ENCODE peak calls at places on chromosome 14, in ten cellular contexts. T is psoas muscle, D is fibroblast of pulmonary artery, Y is astrocyte of the spinal cord, X is dorsolateral prefrontal cortex, B is lower lobe of right lung, E is tibial nerve, F is mucosa of descending colon, O is ascending aorta, L is transverse colon. Z is an unnamed sample.

GRCh38 chr14:77041837-77042557 is 13.5 kb upstream of the IRF2BPL start:
- DNase-seq in D (peak; percentile 97), Y (peak; percentile 97), T (peak; percentile 78), E (no peak), O (peak; percentile 92), F (no peak), L (peak; percentile 56), X (no peak), B (no peak), Z (peak; percentile 98)

GRCh38 chr14:99363051-99363450 is 91.1 kb upstream of the BCL11B start:
- DNase-seq in T (no peak), L (no peak), F (no peak), O (no peak), Y (no peak), D (no peak), X (no peak), E (no peak), B (no peak), Z (no peak)

GRCh38 chr14:22883191-22883976 is at the start of gene REM2:
- DNase-seq in F (no peak), T (no peak), X (no peak), D (no peak), L (no peak), Y (no peak), B (no peak), E (no peak), O (no peak), Z (no peak)

GRCh38 chr14:31208546-31209424 is 1.2 kb upstream of the HECTD1 start:
- DNase-seq in F (no peak), T (no peak), L (peak; percentile 11), O (no peak), E (no peak), X (no peak), Y (no peak), B (no peak), D (no peak), Z (no peak)

GRCh38 chr14:54219281-54220121 is 177.3 kb upstream of the CDKN3 start:
- DNase-seq in B (no peak), T (no peak), O (no peak), E (no peak), X (no peak), L (no peak), F (no peak), Y (no peak), D (no peak), Z (no peak)

GRCh38 chr14:98614741-98615140 is 657.3 kb downstream of the BCL11B start:
- DNase-seq in Y (no peak), T (no peak), B (no peak), O (no peak), E (no peak), X (no peak), F (no peak), D (no peak), L (no peak), Z (no peak)

GRCh38 chr14:41609704-41610183 is 3.1 kb downstream of the LRFN5 start:
- DNase-seq in O (no peak), T (peak; percentile 45), D (peak; percentile 79), X (peak; percentile 85), B (no peak), L (no peak), Y (peak; percentile 70), E (no peak), F (no peak), Z (peak; percentile 60)

GRCh38 chr14:30252800-30253425 is 306.0 kb upstream of the G2E3 start:
- DNase-seq in E (no peak), L (no peak), D (no peak), B (no peak), X (no peak), F (no peak), O (no peak), T (no peak), Y (peak; percentile 22), Z (peak; percentile 50)

GRCh38 chr14:99832326-99832725 is 39.1 kb downstream of the EML1 start:
- DNase-seq in L (no peak), D (no peak), T (no peak), X (no peak), O (no peak), E (no peak), Y (no peak), B (no peak), F (no peak), Z (no peak)

GRCh38 chr14:57854571-57854970 is 11.3 kb downstream of the SLC35F4 start:
- DNase-seq in D (no peak), X (no peak), O (no peak), E (no peak), F (no peak), T (no peak), L (no peak), B (no peak), Y (no peak), Z (no peak)

GRCh38 chr14:35401853-35402252 is 2.7 kb downstream of the NFKBIA start:
- DNase-seq in T (no peak), E (no peak), X (no peak), Y (no peak), B (no peak), D (peak; percentile 60), F (no peak), O (no peak), L (no peak), Z (peak; percentile 52)

GRCh38 chr14:68628605-68629310 is 164.1 kb downstream of the ZFP36L1 start:
- DNase-seq in X (no peak), O (no peak), L (peak; percentile 60), E (no peak), F (peak; percentile 65), Y (no peak), B (peak; percentile 72), T (no peak), D (no peak), Z (no peak)

DNA sequence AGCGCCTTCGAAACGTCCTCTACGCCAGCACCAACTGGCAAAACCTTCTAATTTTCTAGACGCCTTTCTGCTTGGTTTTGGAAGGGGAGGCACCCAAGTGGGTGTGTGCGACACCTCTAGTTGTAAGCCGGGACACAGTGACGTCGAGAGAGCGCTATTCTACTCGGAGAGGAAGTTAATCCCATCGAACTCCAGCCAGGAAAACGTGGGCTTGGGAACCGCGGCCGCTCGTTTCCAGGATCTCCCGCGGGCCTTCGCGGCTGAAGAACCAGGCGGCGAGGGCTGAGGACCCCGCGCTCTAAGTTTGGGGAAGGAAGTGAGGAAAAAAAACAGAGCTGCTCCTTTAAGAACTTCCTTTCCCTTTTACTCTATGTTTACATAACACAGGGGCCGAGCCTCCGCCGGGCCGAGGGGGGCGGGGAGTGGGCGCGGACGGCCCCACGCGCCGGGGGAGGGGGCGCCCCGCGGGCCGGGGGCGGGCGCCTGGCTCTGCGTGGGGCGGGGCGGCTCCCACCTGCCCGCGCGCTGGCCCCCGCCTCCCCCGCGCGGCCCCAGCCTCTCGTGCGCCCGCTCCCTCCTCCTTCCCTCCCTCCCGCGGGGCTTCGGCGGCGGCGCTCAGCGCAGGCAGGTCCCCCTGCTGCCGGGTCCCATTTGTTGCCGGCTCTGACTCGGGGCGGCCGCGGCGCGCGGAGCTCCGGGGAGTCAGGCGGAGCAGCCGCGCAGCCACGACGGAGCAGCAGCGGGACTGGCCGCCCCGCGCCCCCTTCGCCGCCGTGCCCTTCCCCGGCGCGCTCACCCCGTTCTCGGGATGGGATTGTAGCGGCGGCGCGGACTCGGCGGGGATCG is at the start of gene PELI2:
- DNase-seq in T (peak; percentile 77), D (peak; percentile 83), E (peak; percentile 52), X (peak; percentile 80), L (peak; percentile 81), Y (peak; percentile 71), B (peak; percentile 89), F (peak; percentile 84), O (peak; percentile 85), Z (peak; percentile 68)
- TF ChIP-seq CTCF in T (no peak), D (no peak), E (peak; percentile 65), X (no peak), L (peak; percentile 24), Y (peak; percentile 22), B (no peak), F (no peak), O (peak; percentile 52), Z (peak; percentile 38)

GRCh38 chr14:104659764-104660523 is 29.5 kb upstream of the INF2 start:
- DNase-seq in L (no peak), F (no peak), X (no peak), D (no peak), Y (no peak), T (no peak), O (no peak), E (no peak), B (no peak), Z (no peak)
- H3K4me3 ChIP-seq in L (no peak overlapping the region), F (no peak overlapping the region), X (no peak overlapping the region), D (no peak overlapping the region), Y (no peak overlapping the region), T (no peak overlapping the region), O (no peak overlapping the region), E (no peak overlapping the region), B (no peak overlapping the region), Z (no peak overlapping the region)

GRCh38 chr14:59481407-59482119 is 2.6 kb downstream of the L3HYPDH start:
- DNase-seq in X (no peak), F (no peak), Y (peak; percentile 26), B (no peak), L (no peak), D (peak; percentile 83), E (no peak), O (no peak), T (no peak), Z (peak; percentile 85)

GRCh38 chr14:59483819-59484610 is at the start of the genes JKAMP and L3HYPDH:
- DNase-seq in L (peak; percentile 98), O (peak; percentile 98), X (peak; percentile 98), B (peak; percentile 99), F (peak; percentile 99), E (peak; percentile 96), D (peak; percentile 95), Y (peak; percentile 97), T (peak; percentile 99), Z (peak; percentile 94)

GRCh38 chr14:59483360-59483759 is 848 bp downstream of the L3HYPDH start:
- DNase-seq in F (no peak), E (no peak), O (no peak), X (peak; percentile 47), T (peak; percentile 16), D (peak; percentile 72), Y (peak; percentile 77), B (no peak), L (no peak), Z (peak; percentile 80)

GRCh38 chr14:59482120-59482434 is 2.1 kb downstream of the L3HYPDH start:
- DNase-seq in L (no peak), X (no peak), O (no peak), T (no peak), D (no peak), B (no peak), F (no peak), E (no peak), Y (no peak), Z (no peak)

GRCh38 chr14:59482471-59483331 is 1.5 kb downstream of the L3HYPDH start:
- DNase-seq in L (peak; percentile 20), Y (peak; percentile 88), B (no peak), D (peak; percentile 90), E (no peak), F (no peak), O (peak; percentile 81), T (no peak), X (no peak), Z (peak; percentile 94)
- TF ChIP-seq CTCF in L (no peak), Y (no peak), B (no peak), D (no peak), E (no peak), F (no peak), O (no peak), T (no peak), X (no peak), Z (no peak)

DNA sequence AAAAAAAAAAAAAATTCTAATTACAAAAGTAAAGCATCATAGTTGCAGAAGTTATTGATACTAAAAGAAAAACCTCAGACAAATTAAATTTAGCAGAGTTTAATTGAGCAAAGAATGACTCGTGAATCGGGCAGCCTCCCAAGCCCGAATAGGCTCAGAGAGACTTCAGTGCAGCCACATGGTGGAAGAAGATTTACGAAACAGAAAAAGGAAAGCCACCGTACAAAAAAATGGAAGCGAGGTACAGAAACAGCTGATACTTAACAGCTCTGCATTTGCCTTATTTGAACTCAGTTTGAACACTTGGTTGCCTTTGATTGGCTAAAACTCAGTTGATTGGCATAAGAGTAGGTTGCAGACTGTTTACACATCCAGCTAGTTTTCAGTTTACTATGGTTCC is 12.9 kb downstream of the TTC9 start:
- DNase-seq in L (no peak), D (no peak), T (no peak), X (no peak), E (no peak), B (no peak), F (no peak), Y (peak; percentile 29), O (no peak), Z (no peak)
- H3K4me3 ChIP-seq in L (no peak overlapping the region), D (no peak overlapping the region), T (no peak overlapping the region), X (no peak overlapping the region), E (no peak overlapping the region), B (no peak overlapping the region), F (no peak overlapping the region), Y (no peak overlapping the region), O (no peak overlapping the region), Z (no peak overlapping the region)